ENCODE peak calls at places on chromosomes 11 and 22, in nine cellular contexts. U is HTR-8/SVneo; S is RPMI8226; X is lung microvascular endothelial cell; P is stimulated activated CD8-positive, alpha-beta memory T cell treated with anti-CD3 and anti-CD28 coated beads, Interleukin-15, amount 100 ng/mL, for 24 hours; W is NCI-H2227 treated with DMSO at 0.1 percent for 48 hours; O is GOT3; R is GM23248; E is GM10248. V is an unnamed sample.

GRCh38 chr11:65615950-65616574 is 486 bp downstream of the PCNX3 start:
- DNase-seq in U (peak; percentile 51), S (peak; percentile 74), X (no peak), P (no peak), W (no peak), O (no peak), R (peak; percentile 52), E (peak; percentile 70), V (no peak)

GRCh38 chr11:36306888-36307287 is 10.8 kb downstream of the PRR5L start:
- DNase-seq in U (no peak), S (peak; percentile 34), X (peak; percentile 64), P (no peak), W (no peak), O (no peak), R (peak; percentile 61), E (no peak), V (peak; percentile 27)

GRCh38 chr22:45537734-45538181 is 35.1 kb downstream of the FBLN1 start:
- DNase-seq in U (no peak), S (peak; percentile 68), X (no peak), P (no peak), W (no peak), O (no peak), R (peak; percentile 88), E (no peak), V (no peak)

GRCh38 chr22:39474351-39474991 is 17.7 kb downstream of the MGAT3 start:
- DNase-seq in U (no peak), S (no peak), X (no peak), P (no peak), W (no peak), O (no peak), R (peak; percentile 28), E (no peak), V (no peak)

GRCh38 chr22:20111045-20111688 is 4.7 kb upstream of the RANBP1 start:
- DNase-seq in U (no peak), S (no peak), X (peak; percentile 43), P (no peak), W (peak; percentile 87), O (no peak), R (peak; percentile 54), E (peak; percentile 68), V (peak; percentile 51)

GRCh38 chr11:122756417-122756816 is 81.9 kb upstream of the CRTAM start:
- DNase-seq in U (no peak), S (peak; percentile 55), X (no peak), P (no peak), W (no peak), O (no peak), R (no peak), E (peak; percentile 50), V (no peak)

GRCh38 chr11:76394411-76394810 is 13.3 kb downstream of the GVQW3 start:
- DNase-seq in U (no peak), S (no peak), X (no peak), P (no peak), W (no peak), O (no peak), R (no peak), E (no peak), V (no peak)

GRCh38 chr11:66546368-66546965 is at the start of gene ACTN3:
- DNase-seq in U (no peak), S (no peak), X (no peak), P (no peak), W (no peak), O (no peak), R (peak; percentile 36), E (peak; percentile 53), V (no peak)

GRCh38 chr11:9004310-9004945 is 627 bp upstream of the NRIP3 start:
- DNase-seq in U (no peak), S (no peak), X (no peak), P (no peak), W (peak; percentile 16), O (no peak), R (no peak), E (no peak), V (no peak)

GRCh38 chr22:42084874-42085273 is 5.4 kb downstream of the SMDT1 start:
- DNase-seq in U (no peak), S (no peak), X (no peak), P (no peak), W (no peak), O (no peak), R (no peak), E (no peak), V (no peak)

GRCh38 chr11:126926376-126926791 is 74.2 kb downstream of the KIRREL3 start:
- DNase-seq in U (no peak), S (no peak), X (no peak), P (no peak), W (no peak), O (no peak), R (peak; percentile 48), E (no peak), V (no peak)

GRCh38 chr11:67281552-67282150 is 7.5 kb upstream of the ANKRD13D start:
- DNase-seq in U (no peak), S (no peak), X (no peak), P (no peak), W (no peak), O (no peak), R (no peak), E (no peak), V (no peak)

GRCh38 chr11:202490-202889 is 4.7 kb downstream of the BET1L start:
- DNase-seq in U (no peak), S (no peak), X (no peak), P (no peak), W (no peak), O (no peak), R (no peak), E (no peak), V (no peak)

GRCh38 chr22:27668828-27669797 is 132.4 kb downstream of the MN1 start:
- DNase-seq in U (peak; percentile 52), S (peak; percentile 13), X (peak; percentile 73), P (no peak), W (no peak), O (peak; percentile 27), R (peak; percentile 65), E (no peak), V (peak; percentile 58)

GRCh38 chr11:8870461-8871282 is 40.3 kb upstream of the AKIP1 start:
- DNase-seq in U (peak; percentile 54), S (peak; percentile 8), X (peak; percentile 78), P (no peak), W (peak; percentile 83), O (no peak), R (peak; percentile 70), E (peak; percentile 49), V (peak; percentile 68)

GRCh38 chr22:24875862-24876506 is 70.0 kb downstream of the SGSM1 start:
- DNase-seq in U (peak; percentile 15), S (peak; percentile 69), X (peak; percentile 25), P (no peak), W (no peak), O (no peak), R (peak; percentile 25), E (no peak), V (no peak)

GRCh38 chr11:132125855-132126841 is 755.7 kb downstream of the NTM start:
- DNase-seq in U (no peak), S (no peak), X (peak; percentile 47), P (no peak), W (peak; percentile 51), O (no peak), R (peak; percentile 74), E (peak; percentile 36), V (no peak)

GRCh38 chr11:10856689-10857603 is 907 bp downstream of the ZBED5 start:
- DNase-seq in U (peak; percentile 28), S (peak; percentile 23), X (peak; percentile 52), P (no peak), W (no peak), O (no peak), R (peak; percentile 65), E (peak; percentile 20), V (no peak)

V was measured in HCT116.